ENCODE peak calls at places on chromosomes 16 and 17, in seven cellular contexts. Y, I, P, F, H, U and M are unnamed samples.

GRCh38 chr17:28446716-28447395 is 26.6 kb upstream of the SLC13A2 start:
- DNase-seq in H (no peak), U (no peak), Y (no peak), I (no peak), F (no peak), P (peak), M (no peak)

GRCh38 chr16:31380201-31380600 is 12.9 kb upstream of the ITGAD start:
- DNase-seq in U (no peak), H (no peak), I (no peak), F (no peak), P (no peak), Y (no peak), M (no peak)

GRCh38 chr17:16989230-16989952 is 17.5 kb upstream of the TNFRSF13B start:
- DNase-seq in U (no peak), P (no peak), Y (no peak), H (no peak), I (no peak), F (no peak), M (no peak)

GRCh38 chr17:50026046-50026675 is 29.7 kb upstream of the ITGA3 start:
- DNase-seq in Y (no peak), U (no peak), P (no peak), H (no peak), F (no peak), I (peak), M (no peak)

GRCh38 chr17:53353919-53354351 is 468.8 kb upstream of the KIF2B start:
- DNase-seq in H (no peak), P (no peak), F (no peak), Y (peak), U (no peak), I (no peak), M (no peak)

GRCh38 chr16:3101018-3101840 is 2.1 kb upstream of the ZSCAN10 start:
- DNase-seq in P (peak), H (peak), U (no peak), F (no peak), I (no peak), Y (no peak), M (no peak)

GRCh38 chr16:51900221-51900780 is 646.6 kb downstream of the TOX3 start:
- DNase-seq in I (no peak), U (no peak), Y (no peak), P (no peak), H (no peak), F (no peak), M (no peak)

GRCh38 chr16:73506568-73507056 is 458.7 kb upstream of the ZFHX3 start:
- DNase-seq in H (peak), P (no peak), Y (peak), F (no peak), I (no peak), U (no peak), M (no peak)

GRCh38 chr16:62597874-62598273 is 561.6 kb upstream of the CDH8 start:
- DNase-seq in H (no peak), I (no peak), F (no peak), U (no peak), P (no peak), Y (no peak), M (no peak)

GRCh38 chr16:20910781-20911321 is 10.3 kb downstream of the LYRM1 start:
- DNase-seq in F (no peak), P (peak), H (no peak), I (no peak), U (no peak), Y (no peak), M (no peak)

GRCh38 chr16:3095869-3096268 is 3.2 kb downstream of the ZSCAN10 start:
- DNase-seq in I (no peak), H (no peak), F (no peak), Y (no peak), U (no peak), P (no peak), M (no peak)